ENCODE peak calls at places on chromosomes 13 and 19, in nine cellular contexts. O, E, A, C, X, Y, J, U and Q are unnamed samples. For H3K4me1, the result is how much of the 10 kb centered on the place peaks cover.

GRCh38 chr19:38875656-38876345 is 2.3 kb downstream of the RINL start:
- DNase-seq in O (no peak), E (no peak), A (no peak), C (no peak), X (no peak), Y (no peak), J (no peak), U (no peak), Q (no peak)

GRCh38 chr19:611506-611869 is 21.8 kb downstream of the HCN2 start:
- DNase-seq in O (no peak), E (no peak), A (no peak), C (no peak), X (no peak), Y (no peak), J (peak), U (no peak), Q (no peak)

GRCh38 chr13:70964124-70964523 is 855.9 kb upstream of the KLHL1 start:
- DNase-seq in O (no peak), E (no peak), A (no peak), C (no peak), X (peak), Y (no peak), J (peak), U (no peak), Q (no peak)

GRCh38 chr19:38792250-38793111 is 3.5 kb downstream of the LGALS7B start:
- DNase-seq in O (peak), E (peak), A (no peak), C (no peak), X (no peak), Y (peak), J (peak), U (no peak), Q (no peak)

GRCh38 chr13:76709851-76710250 is 176.4 kb downstream of the KCTD12 start:
- DNase-seq in O (no peak), E (no peak), A (no peak), C (no peak), X (no peak), Y (no peak), J (no peak), U (no peak), Q (no peak)

GRCh38 chr13:50635504-50635903 is 208.0 kb downstream of the DLEU7 start:
- DNase-seq in O (no peak), E (no peak), A (no peak), C (peak), X (no peak), Y (peak), J (peak), U (no peak), Q (peak)

GRCh38 chr13:106533101-106533939 is 2.1 kb downstream of the EFNB2 start:
- DNase-seq in O (peak), E (peak), A (peak), C (peak), X (peak), Y (peak), J (peak), U (peak), Q (peak)

GRCh38 chr13:32731576-32731975 is 145.3 kb downstream of the PDS5B start:
- DNase-seq in O (no peak), E (no peak), A (no peak), C (no peak), X (no peak), Y (no peak), J (peak), U (no peak), Q (no peak)

GRCh38 chr13:102993348-102993747 is 72.9 kb downstream of the SLC10A2 start:
- DNase-seq in O (no peak), E (no peak), A (no peak), C (no peak), X (no peak), Y (no peak), J (no peak), U (no peak), Q (no peak)

GRCh38 chr13:37648604-37649003 is 50.0 kb upstream of the POSTN start:
- DNase-seq in O (no peak), E (no peak), A (no peak), C (no peak), X (no peak), Y (no peak), J (peak), U (no peak), Q (no peak)

GRCh38 chr13:24176351-24177101 is 16.0 kb downstream of the SPATA13 start:
- DNase-seq in O (no peak), E (no peak), A (no peak), C (no peak), X (no peak), Y (no peak), J (no peak), U (no peak), Q (no peak)

GRCh38 chr13:26485786-26486185 is 71.7 kb upstream of the WASF3 start:
- DNase-seq in O (no peak), E (peak), A (no peak), C (no peak), X (no peak), Y (no peak), J (no peak), U (no peak), Q (no peak)

GRCh38 chr13:42836930-42837329 is 55.5 kb downstream of the FAM216B start:
- DNase-seq in O (no peak), E (no peak), A (no peak), C (no peak), X (peak), Y (no peak), J (peak), U (peak), Q (no peak)

GRCh38 chr19:39709026-39709872 is 5.0 kb downstream of the LGALS14 start:
- DNase-seq in O (no peak), E (no peak), A (no peak), C (no peak), X (no peak), Y (no peak), J (no peak), U (no peak), Q (no peak)

GRCh38 chr13:28607187-28607955 is 51.6 kb upstream of the POMP start:
- DNase-seq in O (no peak), E (no peak), A (no peak), C (no peak), X (no peak), Y (no peak), J (no peak), U (no peak), Q (no peak)

GRCh38 chr13:80473695-80474094 is 132.8 kb upstream of the SPRY2 start:
- DNase-seq in O (no peak), E (no peak), A (no peak), C (no peak), X (no peak), Y (no peak), J (peak), U (peak), Q (no peak)

GRCh38 chr19:36573948-36574726 is 1.0 kb upstream of the ZNF529 start:
- DNase-seq in O (no peak), E (no peak), A (no peak), C (no peak), X (no peak), Y (no peak), J (peak), U (no peak), Q (no peak)

GRCh38 chr13:98544105-98544710 is 32.7 kb downstream of the STK24 start:
- DNase-seq in O (no peak), E (no peak), A (no peak), C (no peak), X (no peak), Y (no peak), J (no peak), U (no peak), Q (no peak)
- H3K4me1 ChIP-seq in O (half or more), E (half or more), A (half or more), C (half or more), X (under half), Y (under half), J (under half), U (under half), Q (half or more)

GRCh38 chr19:4327252-4327876 is 11.3 kb downstream of the STAP2 start:
- DNase-seq in O (peak), E (peak), A (peak), C (no peak), X (peak), Y (peak), J (peak), U (no peak), Q (peak)

GRCh38 chr19:4329858-4330257 is 8.8 kb downstream of the STAP2 start:
- DNase-seq in O (no peak), E (no peak), A (no peak), C (no peak), X (no peak), Y (no peak), J (no peak), U (no peak), Q (no peak)

GRCh38 chr19:4327877-4328242 is 10.8 kb downstream of the STAP2 start:
- DNase-seq in O (no peak), E (no peak), A (no peak), C (no peak), X (no peak), Y (no peak), J (no peak), U (no peak), Q (no peak)

GRCh38 chr19:4326837-4327251 is 11.8 kb downstream of the STAP2 start:
- DNase-seq in O (no peak), E (no peak), A (peak), C (no peak), X (no peak), Y (no peak), J (no peak), U (no peak), Q (no peak)

GRCh38 chr19:4328243-4328990 is 10.2 kb downstream of the STAP2 start:
- DNase-seq in O (peak), E (peak), A (peak), C (peak), X (peak), Y (peak), J (peak), U (no peak), Q (peak)
- H3K4me3 ChIP-seq in O (peak), E (peak), A (peak), C (peak), X (peak), Y (peak), J (peak), U (no peak), Q (peak)

DNA sequence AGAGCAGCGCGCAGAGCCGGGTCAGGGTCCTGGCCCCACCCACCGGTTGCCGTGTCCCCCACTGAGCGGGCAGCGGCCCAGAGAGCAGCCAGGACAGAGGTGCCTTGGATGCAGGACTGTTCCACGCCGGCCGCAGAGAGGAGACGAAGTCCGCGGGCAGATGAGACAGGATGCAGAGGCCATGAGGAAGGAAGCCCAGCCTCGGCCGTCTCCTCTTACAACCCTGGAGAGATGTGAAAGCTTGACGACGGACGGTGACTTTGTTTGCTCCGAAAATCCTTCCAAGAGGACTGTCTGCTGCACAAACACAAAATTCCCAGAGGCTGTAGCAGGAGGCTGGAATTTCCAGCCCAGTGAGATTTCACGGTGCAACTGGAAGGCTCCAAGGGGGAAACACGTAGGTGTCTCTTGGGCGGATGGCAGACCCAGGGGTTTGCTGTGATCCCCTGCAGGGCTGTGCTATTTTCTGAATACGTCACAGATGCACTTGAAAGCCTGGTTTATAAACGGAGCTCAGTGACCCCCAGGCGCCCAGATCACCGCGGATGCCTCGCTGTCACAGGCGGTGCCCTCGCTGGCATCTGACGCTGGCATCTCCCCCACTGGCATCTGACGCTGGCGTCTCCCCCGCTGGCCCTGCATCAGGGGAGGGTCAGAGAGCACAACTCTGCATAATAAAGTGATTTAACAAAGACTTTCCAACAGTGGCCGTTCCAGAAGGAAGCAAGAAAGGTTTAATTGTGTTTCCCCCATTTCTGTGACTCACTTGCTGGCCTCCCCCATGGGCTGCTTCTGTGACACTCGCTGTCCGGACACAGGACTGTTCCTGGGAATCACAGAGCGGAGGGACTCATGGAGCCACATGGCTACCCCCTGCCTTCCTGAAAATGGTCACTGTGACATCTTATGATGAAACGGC is 62.0 kb upstream of the C13orf46 start:
- DNase-seq in O (peak), E (peak), A (no peak), C (no peak), X (no peak), Y (peak), J (peak), U (no peak), Q (peak)
- H3K4me1 ChIP-seq in O (under half), E (under half), A (under half), C (under half), X (under half), Y (under half), J (under half), U (under half), Q (half or more)

GRCh38 chr13:92804926-92805325 is 421.7 kb upstream of the GPC6 start:
- DNase-seq in O (no peak), E (no peak), A (no peak), C (no peak), X (no peak), Y (no peak), J (peak), U (no peak), Q (no peak)

GRCh38 chr13:92807343-92807742 is 419.3 kb upstream of the GPC6 start:
- DNase-seq in O (no peak), E (no peak), A (no peak), C (no peak), X (no peak), Y (no peak), J (peak), U (no peak), Q (no peak)

GRCh38 chr13:92806215-92806614 is 420.4 kb upstream of the GPC6 start:
- DNase-seq in O (no peak), E (no peak), A (no peak), C (no peak), X (no peak), Y (no peak), J (peak), U (no peak), Q (no peak)

GRCh38 chr13:92804346-92804745 is 422.3 kb upstream of the GPC6 start:
- DNase-seq in O (no peak), E (no peak), A (no peak), C (no peak), X (no peak), Y (no peak), J (peak), U (no peak), Q (no peak)

GRCh38 chr13:92805766-92806165 is 420.8 kb upstream of the GPC6 start:
- DNase-seq in O (no peak), E (no peak), A (no peak), C (no peak), X (no peak), Y (no peak), J (no peak), U (no peak), Q (no peak)
- H3K4me3 ChIP-seq in O (peak), E (peak), A (no peak), C (peak), X (no peak), Y (peak), J (peak), U (peak), Q (no peak)

GRCh38 chr19:11046608-11047354 is 42.5 kb upstream of the LDLR start:
- DNase-seq in O (no peak), E (no peak), A (no peak), C (no peak), X (no peak), Y (no peak), J (no peak), U (no peak), Q (no peak)
- H3K4me1 ChIP-seq in O (under half), E (under half), A (under half), C (under half), X (under half), Y (under half), J (under half), U (under half), Q (under half)

DNA sequence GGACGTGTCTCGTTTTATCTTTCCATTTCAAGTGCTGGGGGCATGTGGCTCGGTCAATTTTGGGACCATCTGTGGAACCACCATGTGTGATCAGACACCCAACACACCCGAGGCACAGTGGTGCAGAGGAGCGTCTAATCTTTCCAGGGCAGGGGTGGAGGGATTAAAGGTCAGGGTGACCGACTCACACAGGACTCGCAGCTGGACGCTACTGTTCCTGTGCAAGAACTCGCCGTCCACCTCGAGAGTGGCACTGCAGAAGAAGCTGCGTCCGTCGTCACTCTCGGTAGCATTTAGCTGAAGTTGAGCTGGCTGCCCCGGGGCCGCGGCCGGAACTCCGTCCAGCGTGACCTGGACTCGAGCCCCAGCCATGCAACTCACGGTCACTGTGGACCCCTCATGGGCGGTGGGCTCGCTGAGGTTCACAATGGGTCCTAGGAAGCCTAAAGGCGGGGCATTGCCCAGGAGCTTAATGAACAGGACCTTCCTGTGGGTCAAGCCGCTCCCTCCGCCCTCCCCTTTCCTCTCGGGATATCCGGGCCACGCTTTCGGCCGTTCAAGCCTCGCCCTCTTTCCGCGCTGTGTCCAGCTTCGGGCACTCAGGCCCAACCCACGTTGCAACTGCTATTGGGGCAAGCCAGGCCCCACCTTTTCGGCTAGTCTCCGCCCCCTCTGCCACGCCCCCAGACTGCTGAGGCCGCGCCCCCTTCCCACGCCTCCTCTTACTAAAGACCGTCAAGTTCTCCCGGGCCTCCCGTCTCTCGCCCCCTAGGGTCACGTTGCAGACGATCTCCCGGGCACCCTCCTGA is 1.2 kb upstream of the RAVER1 start:
- DNase-seq in O (peak), E (peak), A (peak), C (peak), X (peak), Y (peak), J (peak), U (peak), Q (peak)
- H3K4me3 ChIP-seq in O (peak), E (peak), A (peak), C (peak), X (peak), Y (peak), J (peak), U (peak), Q (peak)

DNA sequence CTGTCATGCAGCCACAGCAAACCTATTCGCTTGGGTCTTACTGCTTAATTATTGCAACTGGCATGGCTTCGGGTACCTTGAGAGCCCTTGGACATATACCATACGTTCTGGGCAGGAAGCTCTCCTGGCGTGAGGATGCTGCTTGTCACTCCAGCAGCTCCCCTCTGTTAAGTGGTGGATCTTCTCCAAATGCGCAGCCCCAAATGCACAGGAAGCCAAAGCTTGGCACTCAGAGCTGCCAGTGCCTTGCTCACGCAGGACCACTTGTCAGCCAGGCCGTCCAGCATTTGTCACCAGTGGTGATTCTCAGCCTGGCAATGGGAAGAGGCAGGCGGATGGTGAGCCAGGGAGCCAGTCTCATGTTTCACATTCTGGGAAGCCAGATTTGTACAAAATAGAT is 158.6 kb downstream of the KATNAL1 start:
- DNase-seq in O (no peak), E (no peak), A (no peak), C (no peak), X (no peak), Y (no peak), J (no peak), U (no peak), Q (no peak)
- H3K4me1 ChIP-seq in O (under half), E (under half), A (under half), C (under half), X (under half), Y (under half), J (under half), U (under half), Q (under half)